ENCODE peak calls at places on chromosomes 2 and 18, in eight cellular contexts. X is foreskin fibroblast, S is hepatocyte, Y is posterior cingulate gyrus, J is AG04449, R is esophagus squamous epithelium, O is DND-41, L is heart right ventricle. D is an unnamed sample.

GRCh38 chr2:203177361-203177760 is 61.5 kb upstream of the CYP20A1 start:
- DNase-seq in X (no peak), S (no peak), Y (no peak), J (no peak), R (no peak), O (no peak), L (no peak), D (no peak)

GRCh38 chr2:112634153-112634873 is 11.4 kb upstream of the SLC20A1 start:
- DNase-seq in X (no peak), S (peak; percentile 44), Y (no peak), J (no peak), R (no peak), O (no peak), L (no peak), D (no peak)

GRCh38 chr2:55943466-55943865 is 19.9 kb upstream of the EFEMP1 start:
- DNase-seq in X (no peak), S (no peak), Y (no peak), J (no peak), R (no peak), O (no peak), L (no peak), D (no peak)

GRCh38 chr2:149040451-149040850 is 2.0 kb downstream of the LYPD6B start:
- DNase-seq in X (peak; percentile 31), S (peak; percentile 43), Y (no peak), J (no peak), R (no peak), O (peak; percentile 19), L (no peak), D (no peak)

GRCh38 chr2:102735431-102736130 is 26.2 kb upstream of the TMEM182 start:
- DNase-seq in X (peak; percentile 34), S (peak; percentile 51), Y (no peak), J (no peak), R (no peak), O (no peak), L (no peak), D (peak; percentile 17)

GRCh38 chr2:207870814-207871213 is 101.1 kb upstream of the FZD5 start:
- DNase-seq in X (no peak), S (no peak), Y (no peak), J (no peak), R (no peak), O (no peak), L (no peak), D (no peak)

GRCh38 chr2:96564026-96564425 is 27.5 kb downstream of the ARID5A start:
- DNase-seq in X (no peak), S (no peak), Y (no peak), J (no peak), R (no peak), O (no peak), L (no peak), D (no peak)

GRCh38 chr2:130776550-130776949 is 21.2 kb downstream of the AMER3 start:
- DNase-seq in X (no peak), S (no peak), Y (no peak), J (no peak), R (no peak), O (no peak), L (no peak), D (peak; percentile 81)

GRCh38 chr18:54416459-54416858 is 58.8 kb downstream of the C18orf54 start:
- DNase-seq in X (peak; percentile 61), S (peak; percentile 11), Y (no peak), J (peak; percentile 42), R (no peak), O (no peak), L (no peak), D (no peak)

GRCh38 chr2:12502759-12503158 is 214.0 kb upstream of the TRIB2 start:
- DNase-seq in X (peak; percentile 74), S (no peak), Y (no peak), J (peak; percentile 37), R (no peak), O (peak; percentile 67), L (no peak), D (no peak)

GRCh38 chr2:46273225-46273863 is 23.9 kb upstream of the EPAS1 start:
- DNase-seq in X (no peak), S (no peak), Y (no peak), J (no peak), R (no peak), O (no peak), L (no peak), D (no peak)

GRCh38 chr18:76357585-76358265 is 137.3 kb downstream of the ZNF516 start:
- DNase-seq in X (no peak), S (no peak), Y (no peak), J (no peak), R (no peak), O (no peak), L (no peak), D (no peak)

GRCh38 chr2:41774011-41774605 is 273.7 kb upstream of the PKDCC start:
- DNase-seq in X (no peak), S (no peak), Y (no peak), J (no peak), R (no peak), O (no peak), L (no peak), D (no peak)

GRCh38 chr18:58096658-58097057 is 52.6 kb downstream of the NEDD4L start:
- DNase-seq in X (no peak), S (no peak), Y (no peak), J (no peak), R (no peak), O (no peak), L (no peak), D (no peak)

GRCh38 chr2:189674374-189675112 is at the start of gene ANKAR:
- DNase-seq in X (peak; percentile 98), S (peak; percentile 95), Y (peak; percentile 80), J (peak; percentile 24), R (peak; percentile 35), O (no peak), L (peak; percentile 92), D (peak; percentile 83)

GRCh38 chr2:31710121-31710520 is 129.4 kb upstream of the SRD5A2 start:
- DNase-seq in X (no peak), S (no peak), Y (no peak), J (no peak), R (no peak), O (no peak), L (no peak), D (no peak)

GRCh38 chr2:2547451-2547850 is 216.4 kb upstream of the MYT1L start:
- DNase-seq in X (no peak), S (no peak), Y (peak; percentile 74), J (no peak), R (no peak), O (no peak), L (no peak), D (peak; percentile 21)

GRCh38 chr2:17877811-17878221 is 651 bp upstream of the KCNS3 start:
- DNase-seq in X (peak; percentile 51), S (peak; percentile 32), Y (no peak), J (no peak), R (no peak), O (no peak), L (peak; percentile 18), D (no peak)

GRCh38 chr2:239406316-239406995 is 5.6 kb upstream of the HDAC4 start:
- DNase-seq in X (no peak), S (no peak), Y (no peak), J (no peak), R (no peak), O (no peak), L (no peak), D (no peak)

GRCh38 chr2:240626531-240627300 is 1.4 kb downstream of the GPR35 start:
- DNase-seq in X (no peak), S (peak; percentile 53), Y (peak; percentile 1), J (no peak), R (no peak), O (peak; percentile 18), L (no peak), D (no peak)

GRCh38 chr2:47198985-47199451 is 43.9 kb upstream of the STPG4 start:
- DNase-seq in X (peak; percentile 97), S (no peak), Y (no peak), J (peak; percentile 99), R (no peak), O (no peak), L (no peak), D (no peak)

GRCh38 chr2:224709276-224709675 is 6.9 kb downstream of the CCDC195 start:
- DNase-seq in X (no peak), S (no peak), Y (no peak), J (no peak), R (no peak), O (no peak), L (no peak), D (no peak)

GRCh38 chr2:51079945-51080344 is 48.0 kb upstream of the NRXN1 start:
- DNase-seq in X (no peak), S (no peak), Y (no peak), J (no peak), R (no peak), O (no peak), L (no peak), D (no peak)

GRCh38 chr2:161131804-161132203 is 28.4 kb upstream of the TANK start:
- DNase-seq in X (no peak), S (no peak), Y (no peak), J (no peak), R (no peak), O (no peak), L (no peak), D (no peak)

GRCh38 chr2:47004905-47005495 is 89.4 kb upstream of the MCFD2 start:
- DNase-seq in X (no peak), S (no peak), Y (no peak), J (no peak), R (no peak), O (no peak), L (no peak), D (peak; percentile 62)

GRCh38 chr2:215796160-215796559 is 217.2 kb downstream of the MREG start:
- DNase-seq in X (peak; percentile 81), S (no peak), Y (no peak), J (no peak), R (no peak), O (no peak), L (no peak), D (peak; percentile 7)

GRCh38 chr2:231387904-231388724 is 7.4 kb upstream of the B3GNT7 start:
- DNase-seq in X (peak; percentile 89), S (peak; percentile 50), Y (peak; percentile 92), J (no peak), R (no peak), O (no peak), L (peak; percentile 71), D (no peak)

D was measured in cerebellum.